ENCODE peak calls at places on chromosomes 7 and 10, in four cellular contexts. R is A549, C is K562, H is H1. N is an unnamed sample.

GRCh38 chr7:128728608-128729007 is 10.6 kb upstream of the CALU start:
- DNase-seq in R (no peak), C (no peak), H (no peak), N (no peak)

GRCh38 chr7:1550005-1550845 is 5.8 kb downstream of the TMEM184A start:
- DNase-seq in R (no peak), C (no peak), H (no peak), N (no peak)

GRCh38 chr7:149750122-149750845 is 23.1 kb downstream of the ZNF467 start:
- DNase-seq in R (no peak), C (no peak), H (no peak), N (no peak)

GRCh38 chr7:42254217-42254616 is 17.2 kb upstream of the GLI3 start:
- DNase-seq in R (no peak), C (no peak), H (no peak), N (no peak)

GRCh38 chr10:102812213-102812876 is 24.9 kb downstream of the CYP17A1 start:
- DNase-seq in R (no peak), C (no peak), H (no peak), N (no peak)

GRCh38 chr10:11849272-11849671 is 26.1 kb downstream of the PROSER2 start:
- DNase-seq in R (no peak), C (no peak), H (no peak), N (no peak)

GRCh38 chr10:34906021-34906965 is 91.2 kb upstream of the PARD3 start:
- DNase-seq in R (no peak), C (no peak), H (peak; percentile 61), N (peak; percentile 20)

GRCh38 chr10:68647928-68648327 is 73.1 kb upstream of the CCAR1 start:
- DNase-seq in R (peak; percentile 23), C (no peak), H (no peak), N (peak; percentile 9)

GRCh38 chr7:138885383-138886147 is 87.6 kb upstream of the ATP6V0A4 start:
- DNase-seq in R (no peak), C (peak; percentile 45), H (no peak), N (no peak)

GRCh38 chr7:138889566-138889965 is 91.6 kb upstream of the ATP6V0A4 start:
- DNase-seq in R (no peak), C (no peak), H (no peak), N (peak; percentile 23)

GRCh38 chr7:138887085-138887705 is 89.2 kb upstream of the ATP6V0A4 start:
- DNase-seq in R (no peak), C (no peak), H (no peak), N (no peak)

GRCh38 chr7:138887872-138888656 is 90.1 kb upstream of the ATP6V0A4 start:
- DNase-seq in R (no peak), C (no peak), H (no peak), N (no peak)

GRCh38 chr7:138886501-138886917 is 88.5 kb upstream of the ATP6V0A4 start:
- DNase-seq in R (peak; percentile 55), C (peak; percentile 64), H (no peak), N (peak; percentile 62)
- TF ChIP-seq RNF2 in R (no peak), C (no peak), H (no peak), N (no peak)

GRCh38 chr7:36161996-36162395 is 8.9 kb downstream of the EEPD1 start:
- DNase-seq in R (no peak), C (no peak), H (no peak), N (no peak)
- TF ChIP-seq RNF2 in R (no peak), C (no peak), H (no peak), N (no peak)

GRCh38 chr7:133641436-133641835 is 388.6 kb downstream of the EXOC4 start:
- DNase-seq in R (no peak), C (no peak), H (no peak), N (no peak)

GRCh38 chr7:133633055-133633454 is 380.2 kb downstream of the EXOC4 start:
- DNase-seq in R (peak; percentile 1), C (no peak), H (no peak), N (no peak)

GRCh38 chr7:133638835-133639234 is 386.0 kb downstream of the EXOC4 start:
- DNase-seq in R (no peak), C (no peak), H (no peak), N (no peak)

GRCh38 chr7:133629696-133630095 is 376.8 kb downstream of the EXOC4 start:
- DNase-seq in R (no peak), C (no peak), H (no peak), N (no peak)

DNA sequence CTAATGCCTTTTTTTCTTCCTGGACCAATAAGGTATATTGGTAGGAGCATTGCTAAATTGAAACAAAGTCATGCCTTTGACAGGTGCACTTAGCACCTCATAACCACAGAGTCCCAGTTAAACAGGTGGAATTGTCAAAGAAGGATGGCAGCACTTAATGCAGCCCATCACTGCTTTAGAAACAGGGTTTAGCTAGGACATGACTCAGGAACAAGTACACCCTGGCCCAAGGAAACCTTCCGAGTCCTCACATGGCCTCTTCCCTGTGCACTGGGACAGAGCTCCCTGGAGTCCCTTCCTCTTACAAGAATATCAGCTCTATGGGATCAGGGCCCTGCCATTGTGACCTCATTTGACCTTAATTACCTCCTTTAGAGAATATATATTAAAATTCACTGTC is 382.7 kb downstream of the EXOC4 start:
- DNase-seq in R (no peak), C (no peak), H (no peak), N (no peak)
- TF ChIP-seq RNF2 in R (no peak), C (no peak), H (no peak), N (no peak)

DNA sequence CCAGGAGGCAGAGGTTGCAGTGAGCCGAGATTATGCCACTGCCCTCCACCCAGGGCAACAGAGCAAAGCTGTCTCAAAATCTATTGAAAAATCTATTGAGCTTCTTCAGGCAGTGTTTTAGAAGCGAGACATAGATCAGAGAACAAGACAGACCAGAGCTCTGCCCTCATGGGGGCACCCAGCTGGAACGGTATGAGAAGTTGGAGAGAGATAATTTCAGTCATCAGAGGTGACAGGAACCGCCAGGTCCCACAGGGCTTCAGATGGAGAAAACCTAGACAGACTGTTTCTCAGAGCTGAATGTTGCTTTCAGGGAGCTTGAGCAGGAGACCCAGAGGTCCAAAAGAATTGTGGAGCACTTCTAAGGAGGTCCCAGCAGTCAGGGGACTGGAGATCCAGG is 14.2 kb upstream of the GTF2IRD1 start:
- DNase-seq in R (no peak), C (no peak), H (no peak), N (no peak)
- TF ChIP-seq RNF2 in R (no peak), C (no peak), H (no peak), N (no peak)

DNA sequence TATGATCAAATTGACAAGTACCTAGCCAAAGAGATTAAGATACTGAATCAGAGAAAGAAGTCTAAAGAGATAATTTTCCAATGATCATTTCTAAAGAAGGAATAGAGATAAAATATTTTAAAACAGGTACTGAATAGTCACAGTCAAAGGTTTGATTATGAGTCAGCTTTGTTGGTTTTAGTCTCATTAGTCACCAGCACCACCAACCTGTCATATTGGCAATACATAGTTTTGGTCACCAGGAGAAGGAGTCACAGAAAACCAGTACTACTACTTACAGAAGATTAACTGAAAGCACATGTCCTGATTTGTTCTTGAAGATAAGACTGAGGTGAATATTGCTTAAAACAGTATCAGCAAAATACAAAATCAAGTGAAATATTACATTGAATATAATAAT is 34.6 kb downstream of the ZEB1 start:
- DNase-seq in R (peak; percentile 43), C (no peak), H (no peak), N (peak; percentile 46)
- TF ChIP-seq RNF2 in R (no peak), C (no peak), H (no peak), N (no peak)

GRCh38 chr7:33463131-33463530 is 333.8 kb downstream of the BBS9 start:
- DNase-seq in R (no peak), C (no peak), H (no peak), N (no peak)

GRCh38 chr7:33457041-33457440 is 327.7 kb downstream of the BBS9 start:
- DNase-seq in R (no peak), C (no peak), H (no peak), N (no peak)

GRCh38 chr7:33459340-33459751 is 330.0 kb downstream of the BBS9 start:
- DNase-seq in R (no peak), C (no peak), H (no peak), N (peak; percentile 41)
- TF ChIP-seq RNF2 in R (no peak), C (no peak), H (no peak), N (no peak)

GRCh38 chr10:21403256-21404015 is 122.0 kb downstream of the SKIDA1 start:
- DNase-seq in R (no peak), C (no peak), H (no peak), N (no peak)
- TF ChIP-seq RNF2 in R (no peak), C (no peak), H (no peak), N (no peak)

GRCh38 chr10:92242380-92242779 is 48.5 kb downstream of the CPEB3 start:
- DNase-seq in R (no peak), C (no peak), H (no peak), N (no peak)

GRCh38 chr10:92239600-92240288 is 51.1 kb downstream of the CPEB3 start:
- DNase-seq in R (peak; percentile 25), C (no peak), H (peak; percentile 72), N (no peak)

GRCh38 chr10:92240289-92241157 is 50.4 kb downstream of the CPEB3 start:
- DNase-seq in R (peak; percentile 76), C (peak; percentile 20), H (peak; percentile 47), N (peak; percentile 75)

GRCh38 chr10:92241501-92241900 is 49.4 kb downstream of the CPEB3 start:
- DNase-seq in R (no peak), C (no peak), H (no peak), N (no peak)

GRCh38 chr10:92241158-92241500 is 49.7 kb downstream of the CPEB3 start:
- DNase-seq in R (no peak), C (peak; percentile 11), H (no peak), N (peak; percentile 24)
- TF ChIP-seq RNF2 in R (no peak), C (no peak), H (no peak), N (no peak)

DNA sequence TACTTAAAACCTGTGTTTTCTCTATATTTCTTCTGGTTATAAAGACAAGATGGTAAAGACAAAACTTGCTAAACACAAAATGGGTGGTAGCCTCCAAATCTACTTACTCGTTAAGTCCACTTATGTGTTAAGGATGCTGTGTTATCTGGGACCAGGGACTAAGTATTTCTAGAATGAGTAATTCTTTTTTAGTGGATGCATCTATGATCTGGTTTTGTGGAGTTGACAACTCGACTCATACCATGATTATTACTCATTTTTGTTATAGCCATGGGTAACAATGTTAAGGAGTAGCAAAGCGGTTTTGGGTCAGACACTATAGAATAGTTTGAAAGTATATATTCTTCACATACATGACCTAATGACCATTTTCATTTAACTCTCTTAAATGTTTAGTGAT is 239.5 kb upstream of the FOXP2 start:
- DNase-seq in R (no peak), C (no peak), H (no peak), N (no peak)
- TF ChIP-seq RNF2 in R (no peak), C (no peak), H (no peak), N (no peak)

DNA sequence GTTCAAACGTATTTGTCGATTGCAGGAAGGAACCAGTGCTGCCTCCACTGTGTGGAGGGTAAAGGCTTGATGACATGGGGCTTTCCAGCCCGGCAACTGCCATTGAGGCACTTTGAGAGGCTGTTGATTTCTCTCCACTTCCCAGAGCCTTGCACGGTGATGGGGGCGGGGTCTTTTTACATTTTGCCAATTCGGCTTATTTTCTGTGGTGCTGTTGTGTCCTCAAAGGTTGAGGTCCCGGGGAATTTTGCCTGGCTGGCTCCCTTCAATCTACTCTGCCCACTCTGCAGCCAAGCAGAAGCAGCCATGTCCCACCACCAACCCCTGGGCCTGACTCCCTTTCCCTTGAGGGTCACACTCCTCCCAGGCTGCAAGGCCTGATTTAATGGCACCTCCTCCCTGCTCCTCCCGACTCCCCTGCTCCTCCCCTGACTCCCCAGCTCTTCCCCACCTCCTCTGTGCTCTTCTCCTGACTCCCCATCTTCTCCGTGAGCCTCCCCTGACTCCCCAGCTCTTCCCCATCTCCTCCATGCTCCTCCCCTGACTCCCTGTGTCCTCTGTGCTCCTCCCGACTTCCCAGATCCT is 39.0 kb downstream of the OAT start:
- DNase-seq in R (no peak), C (no peak), H (no peak), N (no peak)
- TF ChIP-seq RNF2 in R (no peak), C (no peak), H (no peak), N (no peak)